ENCODE peak calls at places on chromosomes 7 and 10, in four cellular contexts. One of them, this sample, is unnamed.
A peak's percentile ranks its signal among the peaks of the same experiment; 100 is the strongest.

GRCh38 chr10:80204801-80205477 is 398 bp downstream of the ANXA11 start:
- DNase-seq in nephron progenitor cell: peak; percentile 48
- DNase-seq in neural crest cell: peak; percentile 11
- DNase-seq in left ventricle myocardium inferior: peak; percentile 50
- DNase-seq in this sample: no peak

GRCh38 chr10:119413738-119414611 is 128.5 kb downstream of the RGS10 start:
- DNase-seq in neural crest cell: no peak
- DNase-seq in nephron progenitor cell: peak; percentile 58
- DNase-seq in left ventricle myocardium inferior: peak; percentile 66
- DNase-seq in this sample: no peak

GRCh38 chr10:43223056-43223455 is 43.8 kb downstream of the RASGEF1A start:
- DNase-seq in left ventricle myocardium inferior: no peak
- DNase-seq in nephron progenitor cell: no peak
- DNase-seq in neural crest cell: no peak
- DNase-seq in this sample: no peak

GRCh38 chr10:47287805-47288204 is 12.2 kb upstream of the GDF10 start:
- DNase-seq in nephron progenitor cell: no peak
- DNase-seq in left ventricle myocardium inferior: no peak
- DNase-seq in neural crest cell: no peak
- DNase-seq in this sample: no peak

GRCh38 chr7:82163586-82163985 is 280.0 kb downstream of the CACNA2D1 start:
- DNase-seq in neural crest cell: no peak
- DNase-seq in left ventricle myocardium inferior: no peak
- DNase-seq in nephron progenitor cell: no peak
- DNase-seq in this sample: no peak

GRCh38 chr10:120011359-120012132 is 119.0 kb downstream of the SEC23IP start:
- DNase-seq in nephron progenitor cell: peak; percentile 39
- DNase-seq in neural crest cell: no peak
- DNase-seq in left ventricle myocardium inferior: no peak
- DNase-seq in this sample: no peak

GRCh38 chr7:81264116-81264515 is 345.3 kb upstream of the SEMA3C start:
- DNase-seq in nephron progenitor cell: no peak
- DNase-seq in neural crest cell: no peak
- DNase-seq in left ventricle myocardium inferior: no peak
- DNase-seq in this sample: peak; percentile 92

GRCh38 chr10:123144697-123145541 is 3.0 kb upstream of the HMX2 start:
- DNase-seq in neural crest cell: no peak
- DNase-seq in nephron progenitor cell: peak; percentile 29
- DNase-seq in left ventricle myocardium inferior: no peak
- DNase-seq in this sample: no peak

GRCh38 chr10:114615600-114616007 is 42.5 kb downstream of the ABLIM1 start:
- DNase-seq in nephron progenitor cell: no peak
- DNase-seq in neural crest cell: no peak
- DNase-seq in left ventricle myocardium inferior: no peak
- DNase-seq in this sample: no peak

GRCh38 chr7:41809487-41810257 is 106.8 kb upstream of the INHBA start:
- DNase-seq in left ventricle myocardium inferior: no peak
- DNase-seq in nephron progenitor cell: no peak
- DNase-seq in neural crest cell: no peak
- DNase-seq in this sample: peak; percentile 38

GRCh38 chr10:73898730-73899400 is 12.1 kb upstream of the PLAU start:
- DNase-seq in neural crest cell: no peak
- DNase-seq in nephron progenitor cell: no peak
- DNase-seq in left ventricle myocardium inferior: no peak
- DNase-seq in this sample: no peak

GRCh38 chr7:36070230-36070629 is 82.8 kb upstream of the EEPD1 start:
- DNase-seq in nephron progenitor cell: no peak
- DNase-seq in left ventricle myocardium inferior: no peak
- DNase-seq in neural crest cell: no peak
- DNase-seq in this sample: no peak

GRCh38 chr7:148107741-148108140 is 482.8 kb upstream of the C7orf33 start:
- DNase-seq in nephron progenitor cell: no peak
- DNase-seq in neural crest cell: no peak
- DNase-seq in left ventricle myocardium inferior: no peak
- DNase-seq in this sample: no peak

GRCh38 chr7:91836065-91836368 is 44.5 kb downstream of the MTERF1 start:
- DNase-seq in left ventricle myocardium inferior: no peak
- DNase-seq in nephron progenitor cell: no peak
- DNase-seq in neural crest cell: no peak
- DNase-seq in this sample: peak; percentile 51

GRCh38 chr10:80277567-80278250 is 11.7 kb downstream of the MAT1A start:
- DNase-seq in nephron progenitor cell: no peak
- DNase-seq in left ventricle myocardium inferior: no peak
- DNase-seq in neural crest cell: no peak
- DNase-seq in this sample: no peak

GRCh38 chr10:129021597-129022304 is 445.3 kb upstream of the MGMT start:
- DNase-seq in left ventricle myocardium inferior: peak; percentile 37
- DNase-seq in neural crest cell: peak; percentile 36
- DNase-seq in nephron progenitor cell: peak; percentile 50
- DNase-seq in this sample: no peak

GRCh38 chr7:73509463-73509862 is 12.6 kb downstream of the BAZ1B start:
- DNase-seq in left ventricle myocardium inferior: no peak
- DNase-seq in neural crest cell: no peak
- DNase-seq in nephron progenitor cell: no peak
- DNase-seq in this sample: no peak

GRCh38 chr7:32879460-32879859 is 12.1 kb downstream of the KBTBD2 start:
- DNase-seq in nephron progenitor cell: no peak
- DNase-seq in neural crest cell: no peak
- DNase-seq in left ventricle myocardium inferior: no peak
- DNase-seq in this sample: no peak

GRCh38 chr10:125768217-125768616 is 7.4 kb downstream of the MMP21 start:
- DNase-seq in nephron progenitor cell: no peak
- DNase-seq in left ventricle myocardium inferior: no peak
- DNase-seq in neural crest cell: no peak
- DNase-seq in this sample: peak; percentile 22

GRCh38 chr7:99485094-99485493 is 12.4 kb downstream of the ZNF789 start:
- DNase-seq in neural crest cell: no peak
- DNase-seq in left ventricle myocardium inferior: no peak
- DNase-seq in nephron progenitor cell: no peak
- DNase-seq in this sample: no peak

GRCh38 chr10:74418285-74418872 is 267.4 kb downstream of the ADK start:
- DNase-seq in nephron progenitor cell: no peak
- DNase-seq in left ventricle myocardium inferior: no peak
- DNase-seq in neural crest cell: peak; percentile 43
- DNase-seq in this sample: no peak

GRCh38 chr7:134892002-134892693 is 94.2 kb upstream of the AGBL3 start:
- DNase-seq in nephron progenitor cell: no peak
- DNase-seq in neural crest cell: no peak
- DNase-seq in left ventricle myocardium inferior: no peak
- DNase-seq in this sample: no peak

GRCh38 chr7:41699532-41699931 is 3.4 kb downstream of the INHBA start:
- DNase-seq in nephron progenitor cell: peak; percentile 31
- DNase-seq in neural crest cell: no peak
- DNase-seq in left ventricle myocardium inferior: no peak
- DNase-seq in this sample: no peak

GRCh38 chr10:121788115-121788514 is 139.7 kb downstream of the ATE1 start:
- DNase-seq in neural crest cell: no peak
- DNase-seq in left ventricle myocardium inferior: no peak
- DNase-seq in nephron progenitor cell: no peak
- DNase-seq in this sample: no peak

GRCh38 chr10:33669861-33670385 is 335.5 kb upstream of the NRP1 start:
- DNase-seq in left ventricle myocardium inferior: no peak
- DNase-seq in neural crest cell: no peak
- DNase-seq in nephron progenitor cell: no peak
- DNase-seq in this sample: no peak

GRCh38 chr7:124874644-124875163 is 54.9 kb downstream of the POT1 start:
- DNase-seq in left ventricle myocardium inferior: no peak
- DNase-seq in neural crest cell: no peak
- DNase-seq in nephron progenitor cell: no peak
- DNase-seq in this sample: no peak

GRCh38 chr7:29882481-29882880 is 76.2 kb downstream of the WIPF3 start:
- DNase-seq in left ventricle myocardium inferior: no peak
- DNase-seq in neural crest cell: no peak
- DNase-seq in nephron progenitor cell: no peak
- DNase-seq in this sample: no peak

GRCh38 chr7:29879609-29880008 is 73.3 kb downstream of the WIPF3 start:
- DNase-seq in neural crest cell: no peak
- DNase-seq in left ventricle myocardium inferior: no peak
- DNase-seq in nephron progenitor cell: no peak
- DNase-seq in this sample: peak; percentile 30

GRCh38 chr7:29883462-29884398 is 77.4 kb downstream of the WIPF3 start:
- DNase-seq in neural crest cell: no peak
- DNase-seq in left ventricle myocardium inferior: no peak
- DNase-seq in nephron progenitor cell: peak; percentile 41
- DNase-seq in this sample: no peak

GRCh38 chr7:29884399-29885272 is 78.3 kb downstream of the WIPF3 start:
- DNase-seq in neural crest cell: no peak
- DNase-seq in left ventricle myocardium inferior: no peak
- DNase-seq in nephron progenitor cell: peak; percentile 50
- DNase-seq in this sample: no peak

GRCh38 chr7:29881724-29882123 is 75.4 kb downstream of the WIPF3 start:
- DNase-seq in left ventricle myocardium inferior: no peak
- DNase-seq in neural crest cell: no peak
- DNase-seq in nephron progenitor cell: peak; percentile 26
- DNase-seq in this sample: peak; percentile 17
- TF ChIP-seq CTCF in left ventricle myocardium inferior: no peak
- TF ChIP-seq CTCF in neural crest cell: no peak
- TF ChIP-seq CTCF in nephron progenitor cell: no peak
- TF ChIP-seq CTCF in this sample: no peak

GRCh38 chr10:95391570-95392249 is 100.9 kb upstream of the PDLIM1 start:
- DNase-seq in nephron progenitor cell: peak; percentile 45
- DNase-seq in neural crest cell: no peak
- DNase-seq in left ventricle myocardium inferior: no peak
- DNase-seq in this sample: peak; percentile 25
- TF ChIP-seq CTCF in nephron progenitor cell: no peak
- TF ChIP-seq CTCF in neural crest cell: no peak
- TF ChIP-seq CTCF in left ventricle myocardium inferior: no peak
- TF ChIP-seq CTCF in this sample: no peak

GRCh38 chr7:50864694-50865093 is 82.0 kb upstream of the GRB10 start:
- DNase-seq in left ventricle myocardium inferior: no peak
- DNase-seq in nephron progenitor cell: no peak
- DNase-seq in neural crest cell: no peak
- DNase-seq in this sample: no peak
- TF ChIP-seq CTCF in left ventricle myocardium inferior: no peak
- TF ChIP-seq CTCF in nephron progenitor cell: no peak
- TF ChIP-seq CTCF in neural crest cell: no peak
- TF ChIP-seq CTCF in this sample: no peak

GRCh38 chr10:100438674-100439315 is 24.0 kb upstream of the WNT8B start:
- DNase-seq in left ventricle myocardium inferior: no peak
- DNase-seq in nephron progenitor cell: no peak
- DNase-seq in neural crest cell: no peak
- DNase-seq in this sample: no peak

GRCh38 chr10:100433253-100434240 is 29.3 kb upstream of the WNT8B start:
- DNase-seq in nephron progenitor cell: peak; percentile 98
- DNase-seq in neural crest cell: peak; percentile 100
- DNase-seq in left ventricle myocardium inferior: peak; percentile 86
- DNase-seq in this sample: peak; percentile 93

DNA sequence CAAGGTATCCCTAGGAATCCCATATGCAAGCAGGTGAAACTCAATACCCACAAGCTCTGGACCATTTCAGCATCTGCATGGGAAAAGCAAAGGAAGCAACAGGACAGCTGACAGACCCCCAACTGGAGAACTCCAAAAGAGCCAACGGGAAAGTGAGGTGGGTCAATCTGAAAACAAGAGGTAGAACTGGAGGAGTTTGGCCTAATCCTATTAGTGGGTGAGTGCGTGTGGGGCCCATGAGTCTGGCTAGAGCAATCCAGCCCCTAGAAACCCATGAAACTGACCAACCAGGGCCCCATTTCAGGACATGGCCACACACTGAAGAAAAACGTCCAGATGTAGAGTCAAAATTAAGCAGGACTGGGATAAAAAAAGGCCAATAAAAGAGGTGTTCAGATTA is 26.6 kb upstream of the WNT8B start:
- DNase-seq in left ventricle myocardium inferior: no peak
- DNase-seq in neural crest cell: no peak
- DNase-seq in nephron progenitor cell: no peak
- DNase-seq in this sample: no peak
- TF ChIP-seq CTCF in left ventricle myocardium inferior: no peak
- TF ChIP-seq CTCF in neural crest cell: no peak
- TF ChIP-seq CTCF in nephron progenitor cell: no peak
- TF ChIP-seq CTCF in this sample: no peak

GRCh38 chr10:63726883-63727282 is 205.7 kb downstream of the REEP3 start:
- DNase-seq in nephron progenitor cell: no peak
- DNase-seq in neural crest cell: no peak
- DNase-seq in left ventricle myocardium inferior: no peak
- DNase-seq in this sample: no peak

GRCh38 chr10:63723741-63724140 is 202.5 kb downstream of the REEP3 start:
- DNase-seq in left ventricle myocardium inferior: no peak
- DNase-seq in neural crest cell: no peak
- DNase-seq in nephron progenitor cell: no peak
- DNase-seq in this sample: no peak

GRCh38 chr10:63723320-63723719 is 202.1 kb downstream of the REEP3 start:
- DNase-seq in left ventricle myocardium inferior: no peak
- DNase-seq in nephron progenitor cell: no peak
- DNase-seq in neural crest cell: no peak
- DNase-seq in this sample: no peak

GRCh38 chr10:63722537-63722936 is 201.3 kb downstream of the REEP3 start:
- DNase-seq in nephron progenitor cell: no peak
- DNase-seq in neural crest cell: no peak
- DNase-seq in left ventricle myocardium inferior: no peak
- DNase-seq in this sample: no peak

DNA sequence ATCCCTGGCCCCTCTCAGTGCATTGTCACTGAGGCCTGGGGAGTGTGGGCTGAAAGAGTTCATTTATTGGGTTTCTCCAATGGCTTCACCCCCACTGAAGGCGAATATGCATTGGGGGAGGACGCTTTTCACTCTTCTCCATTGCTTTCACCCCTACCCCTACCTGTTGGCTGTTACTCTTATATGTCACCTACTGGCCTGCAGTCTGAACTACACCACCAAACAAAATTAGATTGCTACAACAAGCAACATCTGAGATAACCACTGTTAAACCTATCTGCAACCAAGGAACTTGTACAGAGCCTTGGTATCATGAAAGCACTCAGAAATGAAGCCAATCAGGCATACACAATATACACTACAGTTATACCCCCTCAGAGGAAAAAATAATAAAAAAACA is 203.7 kb downstream of the REEP3 start:
- DNase-seq in nephron progenitor cell: no peak
- DNase-seq in left ventricle myocardium inferior: no peak
- DNase-seq in neural crest cell: no peak
- DNase-seq in this sample: no peak
- TF ChIP-seq CTCF in nephron progenitor cell: no peak
- TF ChIP-seq CTCF in left ventricle myocardium inferior: no peak
- TF ChIP-seq CTCF in neural crest cell: peak; percentile 28
- TF ChIP-seq CTCF in this sample: peak; percentile 11

This sample was measured in MCF 10A.